ENCODE peak calls at places on chromosomes 12 and 14, in nine cellular contexts. C is body of pancreas, S is uterus, G is WERI-Rb-1, F is suprapubic skin, Y is A673, L is fibroblast of lung, A is gastrocnemius medialis, B is heart left ventricle. N is an unnamed sample. For H3K9me3, the result is how much of the 10 kb centered on the place peaks cover.

GRCh38 chr12:117063162-117063911 is 35.9 kb downstream of the TESC start:
- DNase-seq in C (peak), S (no peak), G (no peak), F (no peak), Y (no peak), L (no peak), A (peak), B (peak), N (no peak)

GRCh38 chr12:91920276-91920675 is 225.4 kb downstream of the BTG1 start:
- DNase-seq in C (no peak), S (no peak), G (no peak), F (no peak), Y (no peak), L (peak), A (no peak), B (no peak), N (no peak)

GRCh38 chr12:75717902-75718301 is 206.5 kb upstream of the KRR1 start:
- DNase-seq in C (no peak), S (no peak), G (no peak), F (no peak), Y (no peak), L (no peak), A (no peak), B (no peak), N (no peak)

GRCh38 chr12:613996-614726 is 49.1 kb downstream of the NINJ2 start:
- DNase-seq in C (peak), S (no peak), G (peak), F (no peak), Y (peak), L (no peak), A (peak), B (no peak), N (no peak)

GRCh38 chr12:71472441-71472911 is 32.9 kb downstream of the LGR5 start:
- DNase-seq in C (no peak), S (no peak), G (no peak), F (no peak), Y (no peak), L (no peak), A (no peak), B (no peak), N (no peak)

GRCh38 chr12:48336564-48336963 is 14.2 kb downstream of the ZNF641 start:
- DNase-seq in C (no peak), S (no peak), G (no peak), F (no peak), Y (no peak), L (no peak), A (no peak), B (no peak), N (no peak)

GRCh38 chr12:67648306-67649164 is at the start of gene DYRK2:
- DNase-seq in C (peak), S (peak), G (peak), F (peak), Y (peak), L (peak), A (peak), B (peak), N (peak)

GRCh38 chr12:25689996-25690501 is 137.0 kb upstream of the LMNTD1 start:
- DNase-seq in C (peak), S (no peak), G (no peak), F (no peak), Y (peak), L (no peak), A (no peak), B (peak), N (peak)

GRCh38 chr14:68143341-68143807 is 323.8 kb downstream of the RAD51B start:
- DNase-seq in C (peak), S (peak), G (no peak), F (peak), Y (peak), L (peak), A (peak), B (peak), N (peak)

GRCh38 chr14:96803958-96804357 is 6.8 kb downstream of the VRK1 start:
- DNase-seq in C (no peak), S (no peak), G (no peak), F (no peak), Y (no peak), L (peak), A (no peak), B (no peak), N (no peak)

GRCh38 chr12:95516757-95517156 is 34.5 kb downstream of the USP44 start:
- DNase-seq in C (no peak), S (no peak), G (no peak), F (no peak), Y (no peak), L (no peak), A (no peak), B (no peak), N (no peak)

GRCh38 chr12:53096089-53096741 is 1.3 kb upstream of the IGFBP6 start:
- DNase-seq in C (peak), S (peak), G (no peak), F (peak), Y (no peak), L (peak), A (peak), B (peak), N (peak)

GRCh38 chr14:51236314-51236713 is 3.7 kb upstream of the TMX1 start:
- DNase-seq in C (no peak), S (no peak), G (no peak), F (no peak), Y (peak), L (peak), A (no peak), B (no peak), N (no peak)

GRCh38 chr12:32400114-32400672 is 835 bp downstream of the FGD4 start:
- DNase-seq in C (no peak), S (no peak), G (peak), F (no peak), Y (no peak), L (no peak), A (no peak), B (no peak), N (no peak)

GRCh38 chr12:62701492-62701891 is 233.5 kb downstream of the PPM1H start:
- DNase-seq in C (no peak), S (no peak), G (no peak), F (no peak), Y (no peak), L (no peak), A (no peak), B (no peak), N (no peak)

DNA sequence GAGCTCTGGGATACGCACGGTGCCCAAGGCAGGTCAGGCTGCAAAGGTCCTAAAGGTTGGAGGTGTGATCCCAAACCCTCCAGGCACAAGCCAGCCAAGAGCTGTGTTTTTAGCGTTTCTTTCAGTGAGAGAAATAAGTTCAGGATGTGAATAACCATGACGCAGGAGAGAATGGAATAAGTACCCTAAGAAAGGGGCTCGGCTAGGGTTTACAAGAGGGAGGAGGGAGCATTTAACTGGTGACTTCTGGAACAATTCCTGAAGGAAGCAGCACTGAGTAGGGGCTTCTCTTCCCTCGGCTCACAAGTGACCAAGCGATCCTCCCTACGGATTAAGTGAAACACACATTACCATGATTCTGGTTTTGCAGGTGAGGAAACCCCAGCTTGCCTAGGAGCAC is 29.4 kb downstream of the SSH1 start:
- DNase-seq in C (no peak), S (no peak), G (no peak), F (no peak), Y (no peak), L (no peak), A (no peak), B (no peak), N (no peak)
- TF ChIP-seq CTCF in C (no peak), S (no peak), G (no peak), F (no peak), Y (no peak), L (no peak), A (no peak), B (no peak), N (no peak)

GRCh38 chr12:27606986-27607385 is 83.0 kb downstream of the PPFIBP1 start:
- DNase-seq in C (no peak), S (no peak), G (no peak), F (no peak), Y (no peak), L (no peak), A (no peak), B (no peak), N (no peak)
- H3K27ac ChIP-seq in C (no peak), S (no peak), G (no peak), F (no peak), Y (no peak), L (no peak), A (no peak), B (no peak), N (no peak)

GRCh38 chr14:105913221-105913620 is 386.8 kb downstream of the TMEM121 start:
- DNase-seq in C (no peak), S (no peak), G (no peak), F (no peak), Y (no peak), L (no peak), A (no peak), B (peak), N (no peak)
- H3K9me3 ChIP-seq in C (under half), S (under half), G (under half), F (under half), Y (under half), L (under half), A (under half), B (under half), N (under half)

GRCh38 chr12:108193922-108194321 is 64.8 kb downstream of the WSCD2 start:
- DNase-seq in C (peak), S (peak), G (peak), F (no peak), Y (peak), L (peak), A (no peak), B (no peak), N (no peak)
- TF ChIP-seq CTCF in C (peak), S (peak), G (peak), F (peak), Y (peak), L (peak), A (peak), B (peak), N (peak)

N was measured in sigmoid colon.